ENCODE peak calls at places on chromosomes 7 and 10, in ten cellular contexts. S, R, L, M, H, O, B, V, E and Y are unnamed samples. For H3K27me3, H3K36me3 and H3K4me1, the result is how much of the 10 kb centered on the place peaks cover.

GRCh38 chr10:103983367-103983911 is 16.5 kb downstream of the SLK start:
- DNase-seq in S (no peak), R (no peak), L (no peak), M (peak), H (no peak), O (no peak), B (peak), V (no peak), E (peak), Y (peak)

GRCh38 chr7:4113976-4114375 is 568.1 kb upstream of the FOXK1 start:
- DNase-seq in S (no peak), R (no peak), L (no peak), M (no peak), H (no peak), O (no peak), B (no peak), V (no peak), E (no peak), Y (no peak)

GRCh38 chr7:142808802-142809583 is 38.2 kb downstream of the PRSS2 start:
- DNase-seq in S (no peak), R (no peak), L (no peak), M (peak), H (peak), O (no peak), B (peak), V (no peak), E (peak), Y (peak)

GRCh38 chr7:116315293-116315692 is 105.0 kb downstream of the TES start:
- DNase-seq in S (no peak), R (no peak), L (no peak), M (peak), H (peak), O (no peak), B (no peak), V (no peak), E (no peak), Y (no peak)

GRCh38 chr7:43771567-43771966 is 13.1 kb downstream of the BLVRA start:
- DNase-seq in S (no peak), R (no peak), L (no peak), M (no peak), H (no peak), O (no peak), B (no peak), V (no peak), E (no peak), Y (no peak)

GRCh38 chr7:38321515-38321944 is 48.1 kb upstream of the TARP start:
- DNase-seq in S (no peak), R (no peak), L (no peak), M (peak), H (peak), O (no peak), B (no peak), V (no peak), E (no peak), Y (no peak)

GRCh38 chr10:77474939-77475338 is 162.7 kb downstream of the KCNMA1 start:
- DNase-seq in S (no peak), R (no peak), L (no peak), M (no peak), H (no peak), O (no peak), B (no peak), V (no peak), E (no peak), Y (no peak)

GRCh38 chr10:69839696-69840345 is 38.1 kb downstream of the COL13A1 start:
- DNase-seq in S (no peak), R (no peak), L (peak), M (peak), H (peak), O (no peak), B (no peak), V (no peak), E (no peak), Y (no peak)

GRCh38 chr7:4144801-4145470 is 537.2 kb upstream of the FOXK1 start:
- DNase-seq in S (no peak), R (peak), L (peak), M (no peak), H (peak), O (no peak), B (no peak), V (peak), E (no peak), Y (no peak)

GRCh38 chr10:69089638-69090599 is 2.0 kb downstream of the SRGN start:
- DNase-seq in S (no peak), R (no peak), L (no peak), M (no peak), H (peak), O (no peak), B (peak), V (no peak), E (no peak), Y (peak)

DNA sequence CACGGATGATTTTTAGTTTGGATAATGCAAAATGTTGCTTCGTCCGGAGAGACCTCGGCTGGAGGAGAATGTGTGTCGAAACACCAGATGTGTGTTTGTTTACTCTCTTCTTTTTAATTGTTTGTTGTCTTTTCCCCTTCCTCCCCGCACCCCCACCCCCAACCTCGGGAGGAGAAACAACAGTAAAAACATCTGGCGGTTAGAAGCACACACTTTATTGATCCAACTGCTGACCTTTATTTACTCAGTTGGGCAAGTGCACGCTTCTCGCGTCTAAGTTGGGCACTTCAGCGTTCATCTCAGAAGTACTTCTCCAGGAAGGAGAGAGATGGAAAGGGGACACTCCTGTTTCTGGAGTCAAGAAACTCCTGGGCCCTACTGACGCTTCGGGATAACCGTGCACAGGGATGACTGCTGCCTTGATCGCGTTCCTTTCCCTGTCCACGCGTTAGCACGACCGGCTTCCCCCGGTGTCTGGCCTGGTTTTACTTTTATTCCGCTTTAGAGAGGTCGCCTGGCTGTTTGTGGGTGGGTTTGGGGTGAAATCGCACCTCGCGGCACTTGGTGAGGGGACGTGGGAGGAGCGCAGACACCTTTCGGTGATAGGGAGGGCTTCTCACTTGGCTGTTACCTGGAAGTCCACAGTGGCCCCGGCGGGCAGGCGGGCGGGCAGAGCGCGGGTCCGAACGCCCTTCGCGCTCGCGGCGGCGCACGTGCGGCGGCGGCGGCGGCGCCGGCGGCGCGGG is 168.3 kb upstream of the PPP1R3A start:
- DNase-seq in S (no peak), R (no peak), L (peak), M (peak), H (peak), O (no peak), B (no peak), V (peak), E (no peak), Y (peak)
- H3K27me3 ChIP-seq in S (under half), R (under half), L (half or more), M (under half), H (under half), O (under half), B (under half), V (under half), E (under half), Y (under half)

GRCh38 chr7:973312-973711 is 2.0 kb downstream of the COX19 start:
- DNase-seq in S (no peak), R (no peak), L (no peak), M (no peak), H (no peak), O (no peak), B (no peak), V (no peak), E (no peak), Y (no peak)
- H3K36me3 ChIP-seq in S (under half), R (under half), L (under half), M (under half), H (under half), O (under half), B (under half), V (under half), E (under half), Y (under half)

GRCh38 chr10:118545381-118545780 is 50.1 kb downstream of the PRLHR start:
- DNase-seq in S (no peak), R (no peak), L (no peak), M (no peak), H (no peak), O (no peak), B (no peak), V (no peak), E (no peak), Y (no peak)
- H3K4me1 ChIP-seq in S (under half), R (under half), L (under half), M (under half), H (under half), O (under half), B (under half), V (under half), E (under half), Y (under half)

GRCh38 chr10:71838264-71839211 is 12.5 kb downstream of the PSAP start:
- DNase-seq in S (no peak), R (no peak), L (no peak), M (peak), H (peak), O (no peak), B (no peak), V (no peak), E (no peak), Y (no peak)

GRCh38 chr10:71837085-71837827 is 13.8 kb downstream of the PSAP start:
- DNase-seq in S (peak), R (no peak), L (peak), M (no peak), H (no peak), O (no peak), B (peak), V (no peak), E (peak), Y (peak)

GRCh38 chr10:71835671-71836593 is 15.1 kb downstream of the PSAP start:
- DNase-seq in S (peak), R (peak), L (peak), M (peak), H (peak), O (peak), B (no peak), V (no peak), E (peak), Y (no peak)

GRCh38 chr10:71834343-71834674 is 16.7 kb downstream of the PSAP start:
- DNase-seq in S (no peak), R (no peak), L (no peak), M (no peak), H (no peak), O (no peak), B (no peak), V (no peak), E (no peak), Y (no peak)

GRCh38 chr10:71836594-71836970 is 14.5 kb downstream of the PSAP start:
- DNase-seq in S (no peak), R (no peak), L (no peak), M (no peak), H (peak), O (no peak), B (no peak), V (no peak), E (no peak), Y (no peak)
- H3K27me3 ChIP-seq in S (under half), R (under half), L (under half), M (under half), H (under half), O (under half), B (under half), V (under half), E (under half), Y (under half)